ENCODE peak calls at places on chromosome 9, in six cellular contexts. One of them, this sample, is unnamed.

GRCh38 chr9:81370096-81370495 is 319.3 kb downstream of the TLE1 start:
- DNase-seq in posterior cingulate gyrus: no peak
- DNase-seq in neural crest cell: no peak
- DNase-seq in NCI-H1436 treated with DMSO at 0.1 percent for 48 hours: no peak
- DNase-seq in heart left ventricle: no peak
- DNase-seq in tibial nerve: no peak
- DNase-seq in this sample: no peak

GRCh38 chr9:127838375-127839078 is 15.9 kb downstream of the ENG start:
- DNase-seq in posterior cingulate gyrus: no peak
- DNase-seq in neural crest cell: peak; percentile 22
- DNase-seq in NCI-H1436 treated with DMSO at 0.1 percent for 48 hours: no peak
- DNase-seq in heart left ventricle: peak; percentile 87
- DNase-seq in tibial nerve: no peak
- DNase-seq in this sample: peak; percentile 100

GRCh38 chr9:90044710-90045151 is 439.9 kb downstream of the GADD45G start:
- DNase-seq in posterior cingulate gyrus: no peak
- DNase-seq in neural crest cell: no peak
- DNase-seq in NCI-H1436 treated with DMSO at 0.1 percent for 48 hours: peak; percentile 75
- DNase-seq in heart left ventricle: no peak
- DNase-seq in tibial nerve: no peak
- DNase-seq in this sample: peak; percentile 70

GRCh38 chr9:26955222-26955903 is 849 bp upstream of the IFT74 start:
- DNase-seq in posterior cingulate gyrus: no peak
- DNase-seq in neural crest cell: no peak
- DNase-seq in NCI-H1436 treated with DMSO at 0.1 percent for 48 hours: no peak
- DNase-seq in heart left ventricle: no peak
- DNase-seq in tibial nerve: no peak
- DNase-seq in this sample: no peak

GRCh38 chr9:105633373-105633772 is 28.9 kb upstream of the TAL2 start:
- DNase-seq in posterior cingulate gyrus: no peak
- DNase-seq in neural crest cell: no peak
- DNase-seq in NCI-H1436 treated with DMSO at 0.1 percent for 48 hours: no peak
- DNase-seq in heart left ventricle: no peak
- DNase-seq in tibial nerve: no peak
- DNase-seq in this sample: no peak

GRCh38 chr9:129458155-129458661 is 162.7 kb downstream of the C9orf50 start:
- DNase-seq in posterior cingulate gyrus: no peak
- DNase-seq in neural crest cell: no peak
- DNase-seq in NCI-H1436 treated with DMSO at 0.1 percent for 48 hours: no peak
- DNase-seq in heart left ventricle: peak; percentile 74
- DNase-seq in tibial nerve: no peak
- DNase-seq in this sample: no peak

GRCh38 chr9:91178281-91179236 is 183.2 kb downstream of the AUH start:
- DNase-seq in posterior cingulate gyrus: no peak
- DNase-seq in neural crest cell: no peak
- DNase-seq in NCI-H1436 treated with DMSO at 0.1 percent for 48 hours: no peak
- DNase-seq in heart left ventricle: no peak
- DNase-seq in tibial nerve: no peak
- DNase-seq in this sample: no peak

GRCh38 chr9:137707361-137707760 is 88.6 kb downstream of the EHMT1 start:
- DNase-seq in posterior cingulate gyrus: no peak
- DNase-seq in neural crest cell: no peak
- DNase-seq in NCI-H1436 treated with DMSO at 0.1 percent for 48 hours: no peak
- DNase-seq in heart left ventricle: no peak
- DNase-seq in tibial nerve: no peak
- DNase-seq in this sample: no peak

GRCh38 chr9:5511935-5512580 is 1.7 kb downstream of the PDCD1LG2 start:
- DNase-seq in posterior cingulate gyrus: no peak
- DNase-seq in neural crest cell: no peak
- DNase-seq in NCI-H1436 treated with DMSO at 0.1 percent for 48 hours: no peak
- DNase-seq in heart left ventricle: no peak
- DNase-seq in tibial nerve: no peak
- DNase-seq in this sample: no peak

GRCh38 chr9:82489579-82489915 is 501.0 kb downstream of the SPATA31D1 start:
- DNase-seq in posterior cingulate gyrus: no peak
- DNase-seq in neural crest cell: no peak
- DNase-seq in NCI-H1436 treated with DMSO at 0.1 percent for 48 hours: no peak
- DNase-seq in heart left ventricle: no peak
- DNase-seq in tibial nerve: no peak
- DNase-seq in this sample: no peak

GRCh38 chr9:4739587-4740372 is 1.2 kb downstream of the AK3 start:
- DNase-seq in posterior cingulate gyrus: no peak
- DNase-seq in neural crest cell: peak; percentile 5
- DNase-seq in NCI-H1436 treated with DMSO at 0.1 percent for 48 hours: no peak
- DNase-seq in heart left ventricle: no peak
- DNase-seq in tibial nerve: no peak
- DNase-seq in this sample: no peak

GRCh38 chr9:86185872-86186271 is 73.6 kb downstream of the C9orf153 start:
- DNase-seq in posterior cingulate gyrus: no peak
- DNase-seq in neural crest cell: no peak
- DNase-seq in NCI-H1436 treated with DMSO at 0.1 percent for 48 hours: no peak
- DNase-seq in heart left ventricle: no peak
- DNase-seq in tibial nerve: no peak
- DNase-seq in this sample: peak; percentile 32

GRCh38 chr9:130276121-130276520 is 10.6 kb downstream of the HMCN2 start:
- DNase-seq in posterior cingulate gyrus: no peak
- DNase-seq in neural crest cell: no peak
- DNase-seq in NCI-H1436 treated with DMSO at 0.1 percent for 48 hours: no peak
- DNase-seq in heart left ventricle: no peak
- DNase-seq in tibial nerve: no peak
- DNase-seq in this sample: no peak

GRCh38 chr9:113548221-113549041 is 84.9 kb downstream of the RGS3 start:
- DNase-seq in posterior cingulate gyrus: no peak
- DNase-seq in neural crest cell: no peak
- DNase-seq in NCI-H1436 treated with DMSO at 0.1 percent for 48 hours: no peak
- DNase-seq in heart left ventricle: peak; percentile 88
- DNase-seq in tibial nerve: no peak
- DNase-seq in this sample: peak; percentile 29

GRCh38 chr9:131605770-131606590 is 60.7 kb downstream of the PRRT1B start:
- DNase-seq in posterior cingulate gyrus: no peak
- DNase-seq in neural crest cell: no peak
- DNase-seq in NCI-H1436 treated with DMSO at 0.1 percent for 48 hours: no peak
- DNase-seq in heart left ventricle: no peak
- DNase-seq in tibial nerve: no peak
- DNase-seq in this sample: no peak

GRCh38 chr9:34158362-34158869 is 20.4 kb upstream of the UBAP1 start:
- DNase-seq in posterior cingulate gyrus: no peak
- DNase-seq in neural crest cell: no peak
- DNase-seq in NCI-H1436 treated with DMSO at 0.1 percent for 48 hours: peak; percentile 29
- DNase-seq in heart left ventricle: no peak
- DNase-seq in tibial nerve: no peak
- DNase-seq in this sample: no peak

GRCh38 chr9:132169672-132170392 is 8.0 kb downstream of the NTNG2 start:
- DNase-seq in posterior cingulate gyrus: no peak
- DNase-seq in neural crest cell: peak; percentile 56
- DNase-seq in NCI-H1436 treated with DMSO at 0.1 percent for 48 hours: no peak
- DNase-seq in heart left ventricle: peak; percentile 68
- DNase-seq in tibial nerve: no peak
- DNase-seq in this sample: peak; percentile 82

GRCh38 chr9:114035845-114036785 is 42.0 kb downstream of the AMBP start:
- DNase-seq in posterior cingulate gyrus: no peak
- DNase-seq in neural crest cell: no peak
- DNase-seq in NCI-H1436 treated with DMSO at 0.1 percent for 48 hours: no peak
- DNase-seq in heart left ventricle: no peak
- DNase-seq in tibial nerve: no peak
- DNase-seq in this sample: no peak

GRCh38 chr9:136105398-136106135 is 10.5 kb upstream of the NACC2 start:
- DNase-seq in posterior cingulate gyrus: no peak
- DNase-seq in neural crest cell: no peak
- DNase-seq in NCI-H1436 treated with DMSO at 0.1 percent for 48 hours: no peak
- DNase-seq in heart left ventricle: peak; percentile 90
- DNase-seq in tibial nerve: no peak
- DNase-seq in this sample: no peak

GRCh38 chr9:132977626-132978450 is 656 bp upstream of the GFI1B start:
- DNase-seq in posterior cingulate gyrus: peak; percentile 42
- DNase-seq in neural crest cell: peak; percentile 58
- DNase-seq in NCI-H1436 treated with DMSO at 0.1 percent for 48 hours: no peak
- DNase-seq in heart left ventricle: peak; percentile 45
- DNase-seq in tibial nerve: no peak
- DNase-seq in this sample: peak; percentile 87

GRCh38 chr9:33029106-33029788 is 4.2 kb downstream of the DNAJA1 start:
- DNase-seq in posterior cingulate gyrus: no peak
- DNase-seq in neural crest cell: no peak
- DNase-seq in NCI-H1436 treated with DMSO at 0.1 percent for 48 hours: no peak
- DNase-seq in heart left ventricle: no peak
- DNase-seq in tibial nerve: no peak
- DNase-seq in this sample: no peak

GRCh38 chr9:112894699-112895098 is 4.0 kb upstream of the SLC46A2 start:
- DNase-seq in posterior cingulate gyrus: no peak
- DNase-seq in neural crest cell: no peak
- DNase-seq in NCI-H1436 treated with DMSO at 0.1 percent for 48 hours: no peak
- DNase-seq in heart left ventricle: no peak
- DNase-seq in tibial nerve: no peak
- DNase-seq in this sample: no peak

GRCh38 chr9:130186839-130187522 is 14.8 kb downstream of the NCS1 start:
- DNase-seq in posterior cingulate gyrus: no peak
- DNase-seq in neural crest cell: no peak
- DNase-seq in NCI-H1436 treated with DMSO at 0.1 percent for 48 hours: no peak
- DNase-seq in heart left ventricle: no peak
- DNase-seq in tibial nerve: no peak
- DNase-seq in this sample: peak; percentile 61

GRCh38 chr9:99601506-99601905 is 220.2 kb upstream of the NR4A3 start:
- DNase-seq in posterior cingulate gyrus: no peak
- DNase-seq in neural crest cell: no peak
- DNase-seq in NCI-H1436 treated with DMSO at 0.1 percent for 48 hours: peak; percentile 13
- DNase-seq in heart left ventricle: peak; percentile 45
- DNase-seq in tibial nerve: no peak
- DNase-seq in this sample: no peak

GRCh38 chr9:133839822-133840329 is 101.7 kb upstream of the SARDH start:
- DNase-seq in posterior cingulate gyrus: no peak
- DNase-seq in neural crest cell: no peak
- DNase-seq in NCI-H1436 treated with DMSO at 0.1 percent for 48 hours: no peak
- DNase-seq in heart left ventricle: peak; percentile 62
- DNase-seq in tibial nerve: no peak
- DNase-seq in this sample: no peak

GRCh38 chr9:24245988-24246387 is 299.7 kb downstream of the IZUMO3 start:
- DNase-seq in posterior cingulate gyrus: no peak
- DNase-seq in neural crest cell: no peak
- DNase-seq in NCI-H1436 treated with DMSO at 0.1 percent for 48 hours: no peak
- DNase-seq in heart left ventricle: no peak
- DNase-seq in tibial nerve: no peak
- DNase-seq in this sample: no peak